ENCODE peak calls at places on chromosome 2, in eight cellular contexts. Y, E, O, K, W, R, B and P are unnamed samples.

GRCh38 chr2:139353874-139354273 is 573.7 kb upstream of the NXPH2 start:
- DNase-seq in Y (no peak), E (no peak), O (no peak), K (no peak), W (no peak), R (no peak), B (no peak), P (no peak)

GRCh38 chr2:174142290-174142689 is 106.0 kb downstream of the OLA1 start:
- DNase-seq in Y (no peak), E (no peak), O (no peak), K (no peak), W (no peak), R (no peak), B (no peak), P (no peak)

GRCh38 chr2:237324446-237325236 is 89.3 kb downstream of the COL6A3 start:
- DNase-seq in Y (no peak), E (no peak), O (no peak), K (no peak), W (no peak), R (no peak), B (peak), P (no peak)

GRCh38 chr2:201795608-201796477 is 10.5 kb upstream of the CDK15 start:
- DNase-seq in Y (peak), E (no peak), O (peak), K (peak), W (no peak), R (no peak), B (peak), P (peak)

GRCh38 chr2:43212931-43213330 is 13.5 kb downstream of the ZFP36L2 start:
- DNase-seq in Y (no peak), E (no peak), O (no peak), K (no peak), W (no peak), R (no peak), B (no peak), P (no peak)

GRCh38 chr2:236949089-236949935 is 136.4 kb upstream of the COPS8 start:
- DNase-seq in Y (no peak), E (no peak), O (no peak), K (no peak), W (no peak), R (no peak), B (no peak), P (no peak)

GRCh38 chr2:111659361-111660281 is 224.4 kb downstream of the ANAPC1 start:
- DNase-seq in Y (peak), E (no peak), O (peak), K (no peak), W (no peak), R (no peak), B (peak), P (no peak)

GRCh38 chr2:182726473-182726872 is 10.4 kb downstream of the DNAJC10 start:
- DNase-seq in Y (no peak), E (no peak), O (no peak), K (no peak), W (no peak), R (no peak), B (no peak), P (no peak)

GRCh38 chr2:88230912-88231311 is 60.8 kb downstream of the THNSL2 start:
- DNase-seq in Y (no peak), E (no peak), O (no peak), K (no peak), W (no peak), R (no peak), B (no peak), P (no peak)

GRCh38 chr2:199985625-199986207 is 30.3 kb downstream of the MAIP1 start:
- DNase-seq in Y (peak), E (peak), O (peak), K (peak), W (peak), R (no peak), B (peak), P (peak)

GRCh38 chr2:47561906-47562305 is 158.9 kb downstream of the MSH2 start:
- DNase-seq in Y (no peak), E (no peak), O (no peak), K (no peak), W (no peak), R (no peak), B (no peak), P (no peak)

GRCh38 chr2:231930601-231931281 is 4.5 kb upstream of the NPPC start:
- DNase-seq in Y (no peak), E (no peak), O (no peak), K (no peak), W (no peak), R (no peak), B (peak), P (no peak)

GRCh38 chr2:43417296-43417695 is 178.5 kb downstream of the THADA start:
- DNase-seq in Y (no peak), E (no peak), O (no peak), K (no peak), W (no peak), R (no peak), B (no peak), P (no peak)